ENCODE peak calls at places on chromosomes 2 and 18, in four cellular contexts. G is neural crest cell, A is T-helper 17 cell, M is HFF-Myc. U is an unnamed sample.

GRCh38 chr2:105321875-105322646 is 7.5 kb downstream of the TGFBRAP1 start:
- DNase-seq in M (no peak), G (no peak), A (no peak), U (no peak)

GRCh38 chr2:204897561-204897960 is 352.3 kb downstream of the PARD3B start:
- DNase-seq in G (no peak), A (no peak), M (no peak), U (no peak)

GRCh38 chr18:48020337-48021250 is 90.1 kb upstream of the SMAD2 start:
- DNase-seq in M (no peak), A (no peak), G (no peak), U (no peak)

GRCh38 chr2:200450288-200450687 is 59.6 kb downstream of the KCTD18 start:
- DNase-seq in G (no peak), A (no peak), M (no peak), U (no peak)

GRCh38 chr2:144285324-144285723 is 234.6 kb downstream of the ZEB2 start:
- DNase-seq in A (no peak), G (no peak), M (no peak), U (no peak)

GRCh38 chr18:79387615-79388014 is 8.1 kb upstream of the NFATC1 start:
- DNase-seq in A (no peak), M (no peak), G (no peak), U (no peak)

GRCh38 chr2:55155206-55155605 is 76.9 kb downstream of the CLHC1 start:
- DNase-seq in M (no peak), A (no peak), G (no peak), U (no peak)

GRCh38 chr2:236964291-236964690 is 121.4 kb upstream of the COPS8 start:
- DNase-seq in M (no peak), G (no peak), A (no peak), U (no peak)

GRCh38 chr2:143524001-143524608 is 394.9 kb downstream of the ARHGAP15 start:
- DNase-seq in M (no peak), G (no peak), A (no peak), U (no peak)

GRCh38 chr18:67599277-67599676 is 82.8 kb upstream of the DSEL start:
- DNase-seq in M (peak), G (no peak), A (no peak), U (no peak)

GRCh38 chr2:218839893-218840292 is 8.3 kb upstream of the PRKAG3 start:
- DNase-seq in A (no peak), M (no peak), G (no peak), U (no peak)

GRCh38 chr2:217756375-217757107 is 246.3 kb downstream of the TNS1 start:
- DNase-seq in M (no peak), G (peak), A (peak), U (peak)

GRCh38 chr2:122927217-122927616 is 1097.9 kb upstream of the CNTNAP5 start:
- DNase-seq in G (peak), M (no peak), A (no peak), U (peak)

GRCh38 chr2:127877626-127878025 is 8.1 kb downstream of the AMMECR1L start:
- DNase-seq in G (no peak), A (no peak), M (no peak), U (no peak)

GRCh38 chr2:137951606-137952005 is 12.7 kb upstream of the HNMT start:
- DNase-seq in G (no peak), A (no peak), M (no peak), U (no peak)

GRCh38 chr18:51168960-51169662 is 28.4 kb downstream of the MEX3C start:
- DNase-seq in M (no peak), G (no peak), A (no peak), U (no peak)

GRCh38 chr18:26090130-26091046 is at the start of gene SS18:
- DNase-seq in A (peak), M (peak), G (peak), U (peak)

GRCh38 chr2:108944601-108945241 is 44.3 kb downstream of the EDAR start:
- DNase-seq in M (no peak), G (no peak), A (no peak), U (no peak)

GRCh38 chr2:195477248-195477995 is 179.6 kb upstream of the SLC39A10 start:
- DNase-seq in M (peak), G (no peak), A (no peak), U (no peak)

GRCh38 chr2:46829240-46829970 is 86.2 kb downstream of the MCFD2 start:
- DNase-seq in A (no peak), M (no peak), G (no peak), U (no peak)

GRCh38 chr2:231197741-231198290 is 615 bp upstream of the ARMC9 start:
- DNase-seq in G (no peak), A (no peak), M (no peak), U (no peak)

GRCh38 chr2:226782092-226782713 is 17.4 kb downstream of the IRS1 start:
- DNase-seq in M (no peak), G (no peak), A (no peak), U (no peak)

GRCh38 chr2:230327418-230328154 is 593 bp downstream of the SP140L start:
- DNase-seq in M (no peak), A (no peak), G (no peak), U (no peak)

GRCh38 chr18:12741351-12741750 is 38.5 kb downstream of the PSMG2 start:
- DNase-seq in A (no peak), M (no peak), G (no peak), U (no peak)

GRCh38 chr2:156399950-156400703 is 36.1 kb upstream of the GPD2 start:
- DNase-seq in G (no peak), M (no peak), A (no peak), U (peak)

GRCh38 chr2:135125940-135126339 is 73.8 kb downstream of the RAB3GAP1 start:
- DNase-seq in M (no peak), A (no peak), G (no peak), U (no peak)

GRCh38 chr2:36779462-36779861 is 83.0 kb downstream of the VIT start:
- DNase-seq in M (no peak), G (no peak), A (no peak), U (no peak)

GRCh38 chr2:29309090-29310054 is 194.2 kb downstream of the CLIP4 start:
- DNase-seq in G (peak), A (no peak), M (peak), U (peak)

GRCh38 chr2:66430906-66431619 is 3.9 kb upstream of the MEIS1 start:
- DNase-seq in G (no peak), M (no peak), A (no peak), U (no peak)